ENCODE peak calls at places on chromosomes 5 and 9, in eight cellular contexts. Z, I, D, M, T, P, K and U are unnamed samples.

GRCh38 chr9:1005043-1005667 is 28.7 kb downstream of the DMRT3 start:
- DNase-seq in Z (no peak), K (peak; percentile 69), P (no peak), M (peak; percentile 28), I (no peak), T (peak; percentile 47), D (peak; percentile 22), U (no peak)

GRCh38 chr5:138445547-138446271 is 6.9 kb downstream of the REEP2 start:
- DNase-seq in T (no peak), K (no peak), P (no peak), M (no peak), D (no peak), I (no peak), Z (no peak), U (no peak)

GRCh38 chr5:97534166-97534565 is 351.1 kb upstream of the RIOK2 start:
- DNase-seq in K (peak; percentile 91), T (peak; percentile 94), I (peak; percentile 55), D (peak; percentile 18), M (peak; percentile 89), P (no peak), Z (no peak), U (no peak)

GRCh38 chr9:112570731-112571167 is 84.1 kb downstream of the KIAA1958 start:
- DNase-seq in M (no peak), P (no peak), Z (no peak), I (no peak), T (no peak), K (no peak), D (peak; percentile 62), U (no peak)

GRCh38 chr9:91898451-91899433 is 51.3 kb downstream of the ROR2 start:
- DNase-seq in M (no peak), T (peak; percentile 50), D (no peak), Z (peak; percentile 54), I (no peak), P (no peak), K (no peak), U (no peak)

GRCh38 chr5:94906750-94907149 is 288.3 kb downstream of the SLF1 start:
- DNase-seq in T (no peak), P (no peak), M (peak; percentile 34), D (no peak), Z (no peak), K (no peak), I (no peak), U (no peak)

GRCh38 chr9:92525306-92525705 is 10.5 kb downstream of the ECM2 start:
- DNase-seq in I (no peak), Z (no peak), D (no peak), M (no peak), P (no peak), T (peak; percentile 77), K (peak; percentile 67), U (no peak)

GRCh38 chr5:172833372-172833690 is 720 bp upstream of the ERGIC1 start:
- DNase-seq in K (no peak), P (no peak), M (no peak), T (no peak), D (no peak), I (no peak), Z (no peak), U (no peak)

GRCh38 chr5:62268239-62268638 is 37.8 kb upstream of the KIF2A start:
- DNase-seq in Z (no peak), D (no peak), K (no peak), T (no peak), I (peak; percentile 31), P (no peak), M (no peak), U (no peak)

GRCh38 chr5:119218830-119219782 is 136.7 kb upstream of the TNFAIP8 start:
- DNase-seq in Z (no peak), P (no peak), K (no peak), I (no peak), T (peak; percentile 6), M (no peak), D (no peak), U (no peak)

GRCh38 chr9:95017062-95017461 is 290.6 kb downstream of the AOPEP start:
- DNase-seq in K (peak; percentile 30), T (peak; percentile 73), D (no peak), Z (no peak), P (no peak), M (no peak), I (no peak), U (no peak)

GRCh38 chr5:76175051-76175666 is 92.0 kb downstream of the SV2C start:
- DNase-seq in M (no peak), K (peak; percentile 27), T (peak; percentile 48), Z (no peak), D (peak; percentile 67), I (peak; percentile 38), P (no peak), U (no peak)

GRCh38 chr9:97470076-97470475 is 31.4 kb upstream of the TMOD1 start:
- DNase-seq in M (no peak), Z (no peak), T (no peak), K (no peak), P (no peak), I (no peak), D (no peak), U (no peak)

GRCh38 chr5:176661676-176662075 is 14.4 kb downstream of the TSPAN17 start:
- DNase-seq in Z (no peak), D (no peak), M (no peak), P (no peak), K (no peak), T (no peak), I (no peak), U (no peak)

GRCh38 chr5:97797994-97798451 is 615.0 kb upstream of the RIOK2 start:
- DNase-seq in P (no peak), K (no peak), T (no peak), I (no peak), M (no peak), Z (no peak), D (no peak), U (no peak)

GRCh38 chr9:97900738-97901565 is 21.3 kb downstream of the TRMO start:
- DNase-seq in M (no peak), D (peak; percentile 42), I (no peak), P (no peak), K (peak; percentile 44), T (peak; percentile 55), Z (no peak), U (no peak)

GRCh38 chr5:97142521-97143254 is at the start of gene LIX1:
- DNase-seq in Z (no peak), K (peak; percentile 32), M (no peak), D (no peak), I (no peak), P (no peak), T (peak; percentile 36), U (no peak)

GRCh38 chr5:151183451-151184245 is 26.1 kb upstream of the ANXA6 start:
- DNase-seq in D (no peak), P (no peak), I (no peak), M (no peak), K (peak; percentile 40), Z (no peak), T (peak; percentile 19), U (no peak)

GRCh38 chr5:87243161-87243877 is 24.4 kb upstream of the RASA1 start:
- DNase-seq in D (no peak), T (peak; percentile 88), I (no peak), P (no peak), M (peak; percentile 47), K (peak; percentile 75), Z (no peak), U (no peak)

DNA sequence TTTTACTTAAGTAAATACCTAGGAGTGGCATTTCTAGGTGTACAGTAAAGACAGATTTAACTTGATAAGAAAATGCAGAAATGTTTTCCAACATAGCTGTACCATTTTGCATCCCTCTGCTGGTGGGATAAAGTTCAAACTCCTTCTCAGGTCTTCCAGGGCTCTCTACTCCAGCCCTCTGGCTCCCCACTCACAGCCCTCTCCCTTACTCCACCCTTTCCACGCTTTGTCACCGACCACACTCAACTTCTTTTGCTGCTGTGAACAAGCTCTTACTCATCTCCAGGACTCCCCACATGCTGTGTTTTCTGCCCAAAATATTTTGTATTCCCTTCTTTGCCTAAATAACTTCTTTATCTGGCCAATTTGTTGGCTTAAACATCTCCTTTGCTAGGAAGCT is 90.6 kb upstream of the OSMR start:
- DNase-seq in T (peak; percentile 68), Z (no peak), D (no peak), M (peak; percentile 28), P (no peak), I (no peak), K (peak; percentile 21), U (no peak)
- TF ChIP-seq CTCF in T (no peak), Z (no peak), D (no peak), M (no peak), P (no peak), I (no peak), K (peak; percentile 32), U (no peak)

GRCh38 chr5:13480834-13481233 is 463.7 kb downstream of the DNAH5 start:
- DNase-seq in I (no peak), T (no peak), Z (no peak), M (no peak), K (no peak), D (no peak), P (no peak), U (no peak)

GRCh38 chr5:13477118-13477737 is 467.3 kb downstream of the DNAH5 start:
- DNase-seq in K (peak; percentile 1), D (no peak), Z (no peak), T (peak; percentile 89), M (no peak), P (no peak), I (no peak), U (no peak)

GRCh38 chr5:13478831-13479465 is 465.5 kb downstream of the DNAH5 start:
- DNase-seq in T (peak; percentile 46), D (peak; percentile 26), Z (no peak), K (peak; percentile 17), P (no peak), M (peak; percentile 20), I (no peak), U (no peak)
- TF ChIP-seq CTCF in T (peak; percentile 64), D (peak; percentile 49), Z (no peak), K (peak; percentile 71), P (no peak), M (peak; percentile 57), I (no peak), U (no peak)

GRCh38 chr9:127223810-127224177 is 40.8 kb upstream of the GARNL3 start:
- DNase-seq in D (peak; percentile 33), M (no peak), K (no peak), I (no peak), P (no peak), T (no peak), Z (no peak), U (no peak)
- TF ChIP-seq CTCF in D (no peak), M (no peak), K (no peak), I (no peak), P (no peak), T (no peak), Z (no peak), U (no peak)

DNA sequence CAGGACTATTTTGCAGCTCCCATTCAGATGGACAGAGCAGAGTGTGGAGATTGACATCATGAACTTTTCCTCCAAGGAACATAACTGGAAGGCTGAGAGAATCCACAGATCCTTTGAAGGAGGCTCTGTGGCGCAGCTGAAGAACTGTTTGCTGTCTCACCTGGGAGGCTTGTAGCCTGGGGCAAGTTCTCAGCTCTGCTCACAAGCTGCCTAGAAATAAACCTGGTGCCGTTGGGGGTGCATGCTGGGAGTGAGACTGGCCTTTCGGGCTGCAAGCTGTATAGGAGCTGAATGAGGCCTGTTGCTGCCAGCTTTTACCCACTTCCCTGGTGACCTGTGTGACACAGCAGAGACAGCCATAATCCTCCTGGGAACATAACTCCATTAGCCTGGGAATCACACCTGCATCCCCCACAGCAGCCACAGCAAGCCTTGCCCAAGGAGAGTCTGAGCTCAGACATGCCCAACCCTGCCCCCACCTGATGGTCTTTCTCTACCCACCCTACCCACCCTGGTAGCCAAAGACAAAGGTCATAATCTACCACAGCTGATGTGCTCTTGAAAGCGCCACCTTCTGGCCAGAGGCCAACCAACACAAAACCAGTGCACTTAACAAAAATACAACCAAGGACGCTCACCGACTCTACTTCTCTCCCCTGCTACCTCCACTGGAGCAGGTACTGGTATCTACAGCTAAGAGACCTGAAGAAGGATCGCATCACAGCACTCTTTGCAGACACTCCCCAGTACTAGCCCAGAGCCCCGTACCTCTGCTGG is 205.1 kb upstream of the MRPS30 start:
- DNase-seq in M (no peak), P (no peak), I (no peak), Z (no peak), D (no peak), K (no peak), T (no peak), U (no peak)
- TF ChIP-seq CTCF in M (no peak), P (no peak), I (no peak), Z (no peak), D (no peak), K (no peak), T (no peak), U (no peak)